ENCODE peak calls at places on chromosome 12, in five cellular contexts. J is Caco-2, F is A549, V is foreskin fibroblast, C is ovary. P is an unnamed sample.

GRCh38 chr12:120825337-120825736 is 78.8 kb downstream of the SPPL3 start:
- DNase-seq in J (no peak), F (no peak), V (no peak), C (no peak), P (no peak)

GRCh38 chr12:20555771-20556170 is 139.4 kb upstream of the SLCO1C1 start:
- DNase-seq in J (no peak), F (no peak), V (peak; percentile 19), C (no peak), P (no peak)

GRCh38 chr12:7844131-7844530 is 28.6 kb downstream of the SLC2A14 start:
- DNase-seq in J (no peak), F (no peak), V (no peak), C (no peak), P (no peak)

GRCh38 chr12:66668311-66668710 is 10.6 kb downstream of the GRIP1 start:
- DNase-seq in J (no peak), F (no peak), V (peak; percentile 16), C (no peak), P (peak; percentile 5)

GRCh38 chr12:124556896-124557501 is 10.4 kb downstream of the NCOR2 start:
- DNase-seq in J (no peak), F (no peak), V (no peak), C (no peak), P (no peak)

GRCh38 chr12:53414756-53415417 is 8.8 kb upstream of the AMHR2 start:
- DNase-seq in J (no peak), F (no peak), V (no peak), C (no peak), P (no peak)

GRCh38 chr12:66170606-66171005 is 810 bp upstream of the TMBIM4 start:
- DNase-seq in J (no peak), F (no peak), V (no peak), C (no peak), P (no peak)

GRCh38 chr12:103620395-103620794 is 33.3 kb downstream of the STAB2 start:
- DNase-seq in J (no peak), F (no peak), V (no peak), C (no peak), P (no peak)

GRCh38 chr12:19546027-19546426 is 106.7 kb downstream of the AEBP2 start:
- DNase-seq in J (no peak), F (no peak), V (peak; percentile 68), C (peak; percentile 30), P (peak; percentile 83)

GRCh38 chr12:5567021-5567744 is 135.3 kb downstream of the NTF3 start:
- DNase-seq in J (no peak), F (no peak), V (no peak), C (no peak), P (no peak)

GRCh38 chr12:6462234-6462995 is 8.1 kb downstream of the VAMP1 start:
- DNase-seq in J (peak; percentile 23), F (no peak), V (no peak), C (no peak), P (no peak)

GRCh38 chr12:121810234-121810817 is 6.5 kb downstream of the SETD1B start:
- DNase-seq in J (no peak), F (no peak), V (no peak), C (peak; percentile 26), P (no peak)

GRCh38 chr12:117860111-117860510 is 108.7 kb downstream of the KSR2 start:
- DNase-seq in J (no peak), F (no peak), V (no peak), C (no peak), P (no peak)

GRCh38 chr12:6613776-6614512 is 6.8 kb upstream of the CHD4 start:
- DNase-seq in J (peak; percentile 92), F (peak; percentile 68), V (peak; percentile 98), C (peak; percentile 97), P (peak; percentile 96)

GRCh38 chr12:57517187-57517586 is 3.1 kb downstream of the DDIT3 start:
- DNase-seq in J (no peak), F (no peak), V (peak; percentile 82), C (no peak), P (peak; percentile 80)

GRCh38 chr12:34399631-34400422 is 377.5 kb downstream of the ALG10 start:
- DNase-seq in J (peak; percentile 24), F (no peak), V (no peak), C (peak; percentile 6), P (no peak)

GRCh38 chr12:55720071-55720564 is at the start of gene RDH5:
- DNase-seq in J (peak; percentile 87), F (no peak), V (peak; percentile 98), C (peak; percentile 62), P (peak; percentile 88)

GRCh38 chr12:75561921-75562320 is 50.5 kb upstream of the KRR1 start:
- DNase-seq in J (no peak), F (no peak), V (no peak), C (no peak), P (no peak)

GRCh38 chr12:102062419-102062806 is 622 bp upstream of the WASHC3 start:
- DNase-seq in J (no peak), F (no peak), V (no peak), C (no peak), P (no peak)

GRCh38 chr12:94240171-94240570 is 91.8 kb downstream of the PLXNC1 start:
- DNase-seq in J (no peak), F (no peak), V (no peak), C (no peak), P (no peak)

GRCh38 chr12:123453165-123453564 is 4.8 kb upstream of the SNRNP35 start:
- DNase-seq in J (no peak), F (no peak), V (no peak), C (no peak), P (no peak)

GRCh38 chr12:126353604-126354003 is 1288.4 kb downstream of the AACS start:
- DNase-seq in J (no peak), F (no peak), V (peak; percentile 65), C (no peak), P (peak; percentile 26)

GRCh38 chr12:107523760-107524558 is 161.6 kb upstream of the PWP1 start:
- DNase-seq in J (no peak), F (no peak), V (no peak), C (no peak), P (no peak)

GRCh38 chr12:62435337-62436163 is 31.1 kb upstream of the MON2 start:
- DNase-seq in J (peak; percentile 63), F (peak; percentile 77), V (peak; percentile 83), C (peak; percentile 37), P (peak; percentile 62)

GRCh38 chr12:102528111-102528510 is 47.7 kb upstream of the IGF1 start:
- DNase-seq in J (no peak), F (no peak), V (peak; percentile 38), C (no peak), P (peak; percentile 77)

GRCh38 chr12:13028825-13029570 is 15.2 kb upstream of the FAM234B start:
- DNase-seq in J (no peak), F (no peak), V (no peak), C (no peak), P (no peak)

GRCh38 chr12:13027032-13027431 is 17.1 kb upstream of the FAM234B start:
- DNase-seq in J (no peak), F (no peak), V (no peak), C (no peak), P (no peak)

GRCh38 chr12:13027508-13027907 is 16.7 kb upstream of the FAM234B start:
- DNase-seq in J (no peak), F (no peak), V (no peak), C (no peak), P (no peak)

GRCh38 chr12:13022737-13023370 is 21.3 kb upstream of the FAM234B start:
- DNase-seq in J (no peak), F (no peak), V (peak; percentile 18), C (no peak), P (no peak)

GRCh38 chr12:13024151-13024946 is 19.8 kb upstream of the FAM234B start:
- DNase-seq in J (no peak), F (peak; percentile 45), V (peak; percentile 82), C (peak; percentile 37), P (peak; percentile 72)
- TF ChIP-seq CTCF in J (peak; percentile 53), F (peak; percentile 65), V (peak; percentile 74), C (no peak), P (peak; percentile 60)

DNA sequence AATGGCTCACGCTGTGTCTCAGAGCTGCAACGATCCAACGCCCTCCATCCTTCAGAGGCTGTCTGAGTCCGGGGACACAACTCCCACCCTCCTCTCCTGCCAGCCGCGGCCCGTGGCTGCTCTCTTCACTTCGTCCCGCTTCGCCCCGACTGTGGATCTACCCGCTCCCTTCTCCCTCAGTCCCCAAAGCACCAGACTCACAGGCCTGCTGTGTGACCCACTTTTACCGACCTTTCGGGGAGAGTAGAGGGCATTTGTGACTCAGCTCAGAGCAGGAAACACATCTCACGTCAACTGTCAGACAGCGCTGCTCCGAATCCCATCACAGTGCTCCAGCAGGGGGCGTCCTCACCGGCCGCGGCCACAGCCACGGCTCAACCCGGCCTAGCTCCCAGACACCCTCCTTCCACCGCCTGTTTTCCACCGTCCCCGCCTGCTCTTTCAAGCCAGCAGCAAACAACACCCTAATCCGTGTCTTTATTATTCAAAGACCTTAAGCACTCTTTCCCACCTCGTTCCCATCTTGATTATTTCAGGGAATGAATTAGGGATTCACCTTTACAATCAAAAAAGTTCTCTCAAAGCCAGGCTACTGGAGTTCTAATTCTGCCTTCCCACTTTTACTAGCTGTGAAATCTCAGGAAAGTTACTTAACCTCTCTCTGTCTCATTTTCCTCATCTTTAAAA is 5.0 kb upstream of the AQP2 start:
- DNase-seq in J (no peak), F (peak; percentile 93), V (peak; percentile 89), C (peak; percentile 85), P (peak; percentile 65)
- H3K4me3 ChIP-seq in J (no peak overlapping the region), F (no peak overlapping the region), V (no peak overlapping the region), C (no peak overlapping the region), P (peak overlapping the region; percentile 39)

GRCh38 chr12:132395908-132396305 is 66.5 kb upstream of the GALNT9 start:
- DNase-seq in J (peak; percentile 22), F (no peak), V (no peak), C (peak; percentile 6), P (no peak)

GRCh38 chr12:132393991-132394949 is 64.9 kb upstream of the GALNT9 start:
- DNase-seq in J (peak; percentile 26), F (peak; percentile 81), V (no peak), C (peak; percentile 5), P (no peak)

GRCh38 chr12:132397152-132397933 is 68.0 kb upstream of the GALNT9 start:
- DNase-seq in J (peak; percentile 71), F (no peak), V (no peak), C (no peak), P (no peak)

GRCh38 chr12:132396657-132397056 is 67.3 kb upstream of the GALNT9 start:
- DNase-seq in J (no peak), F (no peak), V (no peak), C (no peak), P (no peak)

DNA sequence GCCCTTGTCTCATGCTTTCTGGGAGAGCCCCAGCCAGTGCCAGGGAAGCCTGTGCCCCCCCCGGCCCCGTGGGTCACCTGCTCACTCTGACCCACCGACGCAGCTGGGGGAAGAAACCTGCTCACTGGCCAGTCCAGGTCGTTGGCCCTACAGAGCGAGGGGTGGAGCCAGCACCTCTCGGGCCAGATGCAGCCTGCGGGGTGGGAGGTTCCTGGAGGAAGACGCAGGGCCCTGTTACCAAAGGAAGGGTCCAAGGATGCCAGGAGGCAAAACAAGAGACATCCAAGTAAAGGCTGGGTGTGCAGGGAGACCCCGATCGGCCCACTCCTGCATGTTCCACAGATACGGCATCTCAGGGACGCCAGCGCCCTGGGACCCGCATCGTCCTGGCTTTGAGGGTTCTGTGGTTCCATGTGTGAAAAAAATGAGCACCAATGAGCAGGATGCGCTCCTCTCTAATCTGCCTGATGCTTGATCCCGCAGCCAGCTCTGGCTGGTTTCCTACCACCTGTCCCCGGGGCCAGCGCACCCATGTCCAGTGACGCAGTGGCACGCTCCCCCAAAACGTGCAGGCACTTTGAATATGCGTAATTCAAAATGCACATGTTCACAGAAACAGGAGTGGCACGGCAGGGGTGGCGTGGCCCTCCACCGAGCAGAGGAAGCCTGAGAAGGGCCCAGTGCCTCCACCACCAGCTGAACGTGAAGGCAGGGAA is 66.0 kb upstream of the GALNT9 start:
- DNase-seq in J (peak; percentile 19), F (no peak), V (no peak), C (peak; percentile 7), P (no peak)
- TF ChIP-seq CTCF in J (no peak), F (no peak), V (no peak), C (no peak), P (no peak)

GRCh38 chr12:92995258-92995905 is 66.3 kb upstream of the EEA1 start:
- DNase-seq in J (no peak), F (no peak), V (no peak), C (no peak), P (no peak)
- H3K4me3 ChIP-seq in J (no peak overlapping the region), F (no peak overlapping the region), V (no peak overlapping the region), C (no peak overlapping the region), P (no peak overlapping the region)